ENCODE peak calls at places on chromosomes 5 and 9, in eight cellular contexts. A is H4; S is NCI-H774; N is naive B cell; W is endothelial cell; T is activated naive CD4-positive, alpha-beta T cell; Y is activated CD4-positive, alpha-beta T cell treated with anti-CD3 and anti-CD28 coated beads for 1 hour; K is NCI-H1092 treated with DMSO at 0.1 percent for 48 hours. O is an unnamed sample.

GRCh38 chr5:168820776-168821302 is 241.7 kb upstream of the PANK3 start:
- DNase-seq in Y (no peak), K (no peak), A (no peak), S (no peak), N (no peak), W (no peak), T (no peak), O (no peak)

GRCh38 chr5:163894645-163895044 is 389.2 kb downstream of the MAT2B start:
- DNase-seq in N (no peak), S (no peak), T (no peak), K (no peak), Y (no peak), W (no peak), A (peak; percentile 19), O (no peak)

GRCh38 chr9:123929870-123930831 is at the start of gene DENND1A:
- DNase-seq in Y (peak; percentile 83), K (peak; percentile 87), T (peak; percentile 84), A (peak; percentile 67), S (peak; percentile 95), W (peak; percentile 97), N (peak; percentile 81), O (no peak)

GRCh38 chr9:21505425-21506179 is 23.5 kb upstream of the IFNE start:
- DNase-seq in W (no peak), A (no peak), S (no peak), Y (no peak), N (no peak), T (no peak), K (no peak), O (no peak)

GRCh38 chr5:89255845-89256463 is 373.0 kb upstream of the MEF2C start:
- DNase-seq in T (no peak), Y (no peak), W (no peak), A (peak; percentile 63), K (no peak), N (no peak), S (no peak), O (no peak)

GRCh38 chr9:122218885-122219855 is 9.6 kb downstream of the LHX6 start:
- DNase-seq in T (no peak), Y (no peak), K (no peak), W (peak; percentile 46), N (no peak), S (no peak), A (no peak), O (no peak)

GRCh38 chr5:150219142-150219541 is 29.3 kb downstream of the SLC6A7 start:
- DNase-seq in W (no peak), A (no peak), N (no peak), Y (no peak), T (no peak), S (no peak), K (no peak), O (no peak)

GRCh38 chr5:16866795-16867584 is 69.1 kb downstream of the MYO10 start:
- DNase-seq in A (peak; percentile 77), Y (no peak), S (peak; percentile 55), T (no peak), N (no peak), W (no peak), K (peak; percentile 72), O (no peak)

GRCh38 chr9:87445646-87446045 is 52.0 kb upstream of the DAPK1 start:
- DNase-seq in S (no peak), Y (no peak), K (no peak), W (peak; percentile 27), N (peak; percentile 7), T (no peak), A (no peak), O (no peak)

GRCh38 chr9:27726244-27727141 is 153.2 kb upstream of the C9orf72 start:
- DNase-seq in W (peak; percentile 74), K (peak; percentile 88), Y (no peak), N (peak; percentile 11), S (peak; percentile 54), A (peak; percentile 62), T (peak; percentile 1), O (peak; percentile 83)

GRCh38 chr9:98118640-98119601 is at the start of gene TRIM14:
- DNase-seq in Y (peak; percentile 53), K (peak; percentile 57), A (peak; percentile 35), W (peak; percentile 45), N (peak; percentile 42), T (peak; percentile 42), S (peak; percentile 17), O (no peak)

GRCh38 chr5:60668715-60669304 is 31.2 kb downstream of the DEPDC1B start:
- DNase-seq in S (no peak), A (no peak), T (no peak), K (peak; percentile 19), W (no peak), N (peak; percentile 29), Y (no peak), O (no peak)

GRCh38 chr9:138071292-138071691 is 193.7 kb downstream of the CACNA1B start:
- DNase-seq in W (no peak), A (no peak), Y (no peak), K (no peak), S (no peak), N (no peak), T (no peak), O (no peak)

GRCh38 chr9:133733074-133733408 is 5.1 kb downstream of the SARDH start:
- DNase-seq in W (no peak), N (no peak), K (no peak), S (no peak), A (no peak), Y (no peak), T (no peak), O (no peak)

GRCh38 chr5:142678615-142679014 is 7.3 kb downstream of the FGF1 start:
- DNase-seq in Y (no peak), K (no peak), W (no peak), T (no peak), A (no peak), N (no peak), S (no peak), O (no peak)

GRCh38 chr5:3179220-3179619 is 416.4 kb upstream of the IRX1 start:
- DNase-seq in W (no peak), A (no peak), S (no peak), K (no peak), Y (no peak), T (no peak), N (no peak), O (no peak)

GRCh38 chr9:129455151-129455995 is 165.5 kb downstream of the C9orf50 start:
- DNase-seq in Y (no peak), A (no peak), T (no peak), K (no peak), W (no peak), N (no peak), S (no peak), O (peak; percentile 84)

GRCh38 chr5:4203146-4203545 is 607.5 kb downstream of the IRX1 start:
- DNase-seq in A (no peak), N (no peak), W (no peak), Y (no peak), S (no peak), T (no peak), K (no peak), O (no peak)